ENCODE peak calls at places on chromosomes 16 and 17, in six cellular contexts. U is activated CD8-positive, alpha-beta memory T cell treated with anti-CD3 and anti-CD28 coated beads for 48 hours; G is activated T-helper 1 cell treated with anti-CD3 and anti-CD28 coated beads, Interleukin-12 subunit alpha, Interleukin-12 subunit beta, Interleukin-2, Interleukin-4 antibody, amounts not matched to agents 30 ng/mL and 10 ng/mL and 1 ng/mL, durations not matched to agents 14 hours and 24 hours and 36 hours; V is fibroblast of mammary gland; W is MV-4-11; Q is epithelial cell of esophagus. M is an unnamed sample.

GRCh38 chr17:76121932-76122383 is 18.4 kb upstream of the EXOC7 start:
- DNase-seq in Q (no peak), U (no peak), W (no peak), V (peak; percentile 11), G (no peak), M (peak; percentile 28)

GRCh38 chr17:269616-270514 is 82.7 kb downstream of the RPH3AL start:
- DNase-seq in U (no peak), G (no peak), V (no peak), W (no peak), Q (no peak), M (no peak)

GRCh38 chr17:52235416-52235960 is 77.0 kb upstream of the CA10 start:
- DNase-seq in W (no peak), Q (peak; percentile 3), V (no peak), U (no peak), G (no peak), M (no peak)

GRCh38 chr16:87391324-87391949 is 699 bp upstream of the MAP1LC3B start:
- DNase-seq in W (peak; percentile 55), G (no peak), V (peak; percentile 37), Q (no peak), U (no peak), M (peak; percentile 45)

GRCh38 chr17:61461967-61462733 is 9.9 kb downstream of the TBX4 start:
- DNase-seq in W (no peak), Q (peak; percentile 19), G (no peak), U (no peak), V (no peak), M (no peak)

GRCh38 chr17:65409381-65409780 is 152.1 kb downstream of the AXIN2 start:
- DNase-seq in G (no peak), V (no peak), W (no peak), Q (no peak), U (no peak), M (no peak)

GRCh38 chr16:31052131-31052530 is 18.8 kb downstream of the STX4 start:
- DNase-seq in V (peak; percentile 99), Q (peak; percentile 96), G (no peak), U (no peak), W (peak; percentile 83), M (peak; percentile 48)

GRCh38 chr16:83744521-83744981 is 63.2 kb upstream of the HSBP1 start:
- DNase-seq in V (no peak), U (no peak), W (peak; percentile 96), Q (peak; percentile 13), G (no peak), M (peak; percentile 8)

GRCh38 chr16:1333149-1333812 is at the start of gene BAIAP3:
- DNase-seq in U (no peak), W (no peak), V (no peak), Q (peak; percentile 56), G (peak; percentile 36), M (peak; percentile 53)

GRCh38 chr16:13435873-13436474 is 484.0 kb upstream of the ERCC4 start:
- DNase-seq in V (peak; percentile 5), G (no peak), Q (no peak), W (no peak), U (no peak), M (no peak)

GRCh38 chr17:40548982-40549680 is 16.1 kb downstream of the CCR7 start:
- DNase-seq in V (peak; percentile 98), Q (peak; percentile 33), W (no peak), U (no peak), G (no peak), M (peak; percentile 76)

GRCh38 chr16:4142268-4142667 is 26.0 kb upstream of the ADCY9 start:
- DNase-seq in V (no peak), W (peak; percentile 96), Q (peak; percentile 11), G (peak; percentile 65), U (no peak), M (no peak)

GRCh38 chr17:49546546-49547535 is 28.8 kb upstream of the NXPH3 start:
- DNase-seq in U (no peak), G (no peak), V (no peak), W (no peak), Q (no peak), M (no peak)

GRCh38 chr16:610513-611381 is 20.0 kb upstream of the WFIKKN1 start:
- DNase-seq in W (no peak), V (peak; percentile 63), Q (peak; percentile 83), U (no peak), G (no peak), M (peak; percentile 60)

GRCh38 chr17:34225046-34225445 is 30.0 kb upstream of the CCL2 start:
- DNase-seq in Q (no peak), W (no peak), U (no peak), V (no peak), G (no peak), M (no peak)

GRCh38 chr16:12470311-12471229 is 333.1 kb downstream of the CPPED1 start:
- DNase-seq in W (no peak), G (no peak), V (peak; percentile 39), Q (no peak), U (no peak), M (peak; percentile 66)

GRCh38 chr16:68372381-68372720 is 61.5 kb downstream of the PRMT7 start:
- DNase-seq in U (no peak), G (no peak), V (no peak), Q (no peak), W (no peak), M (no peak)

GRCh38 chr17:67050476-67051154 is 6.3 kb downstream of the CACNG1 start:
- DNase-seq in V (no peak), W (no peak), U (no peak), Q (no peak), G (no peak), M (no peak)

GRCh38 chr16:81635336-81635947 is 143.6 kb upstream of the PLCG2 start:
- DNase-seq in W (no peak), U (no peak), V (no peak), G (no peak), Q (no peak), M (no peak)

M was measured in dermis blood vessel endothelial cell.